ENCODE peak calls at places on chromosomes 5 and 9, in eight cellular contexts. M is lung microvascular endothelial cell; E is activated T-cell treated with anti-CD3 and anti-CD28 coated beads, Interleukin-2, amount 50 U/mL, for 24 hours; S is COR-L47; K is BJ; A is left lung; Y is NCI-H2081; C is lung. H is an unnamed sample.
A peak's percentile ranks its signal among the peaks of the same experiment; 100 is the strongest.

GRCh38 chr9:5452286-5452609 is 1.9 kb downstream of the CD274 start:
- DNase-seq in M (no peak), E (no peak), S (no peak), K (no peak), A (no peak), Y (no peak), C (no peak), H (no peak)

GRCh38 chr5:15334551-15335302 is 165.3 kb upstream of the FBXL7 start:
- DNase-seq in M (no peak), E (no peak), S (no peak), K (no peak), A (no peak), Y (no peak), C (peak; percentile 29), H (no peak)

GRCh38 chr5:118553662-118554061 is 434.7 kb downstream of the DTWD2 start:
- DNase-seq in M (no peak), E (no peak), S (no peak), K (peak; percentile 97), A (peak; percentile 56), Y (no peak), C (no peak), H (no peak)

GRCh38 chr5:152262667-152263066 is 142.4 kb downstream of the NMUR2 start:
- DNase-seq in M (no peak), E (no peak), S (no peak), K (no peak), A (no peak), Y (no peak), C (no peak), H (no peak)

GRCh38 chr5:82234880-82235279 is 43.3 kb downstream of the RPS23 start:
- DNase-seq in M (peak; percentile 1), E (no peak), S (peak; percentile 28), K (no peak), A (no peak), Y (peak; percentile 0), C (no peak), H (no peak)

GRCh38 chr5:158287643-158288228 is 428.8 kb upstream of the CLINT1 start:
- DNase-seq in M (no peak), E (no peak), S (no peak), K (peak; percentile 1), A (no peak), Y (peak; percentile 46), C (no peak), H (no peak)

GRCh38 chr9:18438300-18438925 is 35.5 kb upstream of the ADAMTSL1 start:
- DNase-seq in M (peak; percentile 75), E (no peak), S (no peak), K (no peak), A (no peak), Y (no peak), C (no peak), H (no peak)

GRCh38 chr5:1636981-1637638 is 113.3 kb upstream of the LPCAT1 start:
- DNase-seq in M (no peak), E (peak; percentile 20), S (no peak), K (no peak), A (peak; percentile 26), Y (no peak), C (no peak), H (no peak)

GRCh38 chr5:124663101-124663506 is 83.3 kb downstream of the ZNF608 start:
- DNase-seq in M (no peak), E (no peak), S (no peak), K (no peak), A (no peak), Y (peak; percentile 50), C (no peak), H (no peak)

GRCh38 chr5:96387616-96388015 is 45.4 kb downstream of the PCSK1 start:
- DNase-seq in M (no peak), E (no peak), S (no peak), K (no peak), A (no peak), Y (no peak), C (no peak), H (no peak)

GRCh38 chr9:77843088-77843985 is 188.3 kb downstream of the GNAQ start:
- DNase-seq in M (no peak), E (no peak), S (peak; percentile 9), K (no peak), A (no peak), Y (peak; percentile 33), C (no peak), H (no peak)

GRCh38 chr5:123538670-123539459 is 26.9 kb downstream of the CSNK1G3 start:
- DNase-seq in M (no peak), E (no peak), S (no peak), K (no peak), A (no peak), Y (no peak), C (no peak), H (no peak)

GRCh38 chr9:6920040-6920439 is 162.3 kb downstream of the KDM4C start:
- DNase-seq in M (no peak), E (no peak), S (no peak), K (no peak), A (no peak), Y (no peak), C (no peak), H (no peak)

GRCh38 chr5:90099099-90099498 is 310.5 kb downstream of the CETN3 start:
- DNase-seq in M (no peak), E (no peak), S (no peak), K (no peak), A (no peak), Y (no peak), C (no peak), H (no peak)

GRCh38 chr9:121242955-121243346 is 25.0 kb upstream of the GSN start:
- DNase-seq in M (no peak), E (no peak), S (no peak), K (no peak), A (no peak), Y (no peak), C (no peak), H (no peak)

H was measured in HuH-7.5.